ENCODE peak calls at places on chromosomes 5 and 9, in seven cellular contexts. E is neural progenitor cell, W is AG04449, O is tibial nerve, V is IMR-90, N is ovary, T is cardiac fibroblast. B is an unnamed sample.

GRCh38 chr9:130943226-130943625 is 4.2 kb upstream of the FIBCD1 start:
- DNase-seq in E (no peak), W (no peak), O (no peak), V (no peak), N (no peak), T (no peak), B (no peak)

GRCh38 chr5:141565826-141566575 is 52.8 kb downstream of the DIAPH1 start:
- DNase-seq in E (no peak), W (no peak), O (no peak), V (peak; percentile 24), N (no peak), T (no peak), B (no peak)

GRCh38 chr9:110744753-110745522 is 76.3 kb downstream of the MUSK start:
- DNase-seq in E (no peak), W (peak; percentile 92), O (peak; percentile 70), V (peak; percentile 98), N (peak; percentile 51), T (peak; percentile 97), B (peak; percentile 92)

GRCh38 chr5:137190031-137190430 is 309.1 kb downstream of the SPOCK1 start:
- DNase-seq in E (no peak), W (no peak), O (no peak), V (no peak), N (no peak), T (no peak), B (no peak)

GRCh38 chr9:35285731-35286130 is 123.9 kb downstream of the UNC13B start:
- DNase-seq in E (no peak), W (no peak), O (no peak), V (no peak), N (no peak), T (no peak), B (no peak)

GRCh38 chr9:127121628-127122175 is 733 bp downstream of the ANGPTL2 start:
- DNase-seq in E (peak; percentile 41), W (no peak), O (no peak), V (peak; percentile 35), N (peak; percentile 36), T (peak; percentile 46), B (no peak)

GRCh38 chr9:37144762-37145161 is 24.4 kb downstream of the ZCCHC7 start:
- DNase-seq in E (peak; percentile 45), W (no peak), O (no peak), V (peak; percentile 38), N (no peak), T (no peak), B (no peak)

GRCh38 chr5:41827792-41828191 is 42.4 kb downstream of the OXCT1 start:
- DNase-seq in E (no peak), W (no peak), O (no peak), V (no peak), N (no peak), T (no peak), B (no peak)

GRCh38 chr9:109986423-109987055 is 206.5 kb downstream of the PALM2AKAP2 start:
- DNase-seq in E (no peak), W (peak; percentile 90), O (no peak), V (peak; percentile 93), N (no peak), T (peak; percentile 93), B (peak; percentile 49)

GRCh38 chr5:152007556-152007955 is 82.9 kb upstream of the GLRA1 start:
- DNase-seq in E (peak; percentile 25), W (no peak), O (no peak), V (no peak), N (no peak), T (no peak), B (no peak)

GRCh38 chr9:94656190-94656589 is 16.9 kb upstream of the FBP1 start:
- DNase-seq in E (peak; percentile 72), W (no peak), O (no peak), V (no peak), N (no peak), T (no peak), B (no peak)

GRCh38 chr5:173321886-173322285 is 6.3 kb downstream of the STC2 start:
- DNase-seq in E (no peak), W (no peak), O (no peak), V (peak; percentile 40), N (no peak), T (peak; percentile 64), B (no peak)

GRCh38 chr9:2502760-2503159 is 118.8 kb upstream of the VLDLR start:
- DNase-seq in E (no peak), W (no peak), O (no peak), V (peak; percentile 35), N (no peak), T (no peak), B (no peak)

GRCh38 chr9:107587175-107587963 is 97.8 kb upstream of the KLF4 start:
- DNase-seq in E (no peak), W (no peak), O (peak; percentile 22), V (no peak), N (no peak), T (no peak), B (no peak)

GRCh38 chr9:104339692-104340091 is 164.4 kb upstream of the OR13F1 start:
- DNase-seq in E (no peak), W (no peak), O (no peak), V (no peak), N (no peak), T (no peak), B (no peak)

GRCh38 chr5:10467281-10468198 is 25.9 kb downstream of the ROPN1L start:
- DNase-seq in E (peak; percentile 37), W (no peak), O (no peak), V (peak; percentile 79), N (no peak), T (peak; percentile 55), B (no peak)

GRCh38 chr5:63805151-63805550 is 157.1 kb downstream of the HTR1A start:
- DNase-seq in E (no peak), W (no peak), O (no peak), V (no peak), N (no peak), T (no peak), B (no peak)

DNA sequence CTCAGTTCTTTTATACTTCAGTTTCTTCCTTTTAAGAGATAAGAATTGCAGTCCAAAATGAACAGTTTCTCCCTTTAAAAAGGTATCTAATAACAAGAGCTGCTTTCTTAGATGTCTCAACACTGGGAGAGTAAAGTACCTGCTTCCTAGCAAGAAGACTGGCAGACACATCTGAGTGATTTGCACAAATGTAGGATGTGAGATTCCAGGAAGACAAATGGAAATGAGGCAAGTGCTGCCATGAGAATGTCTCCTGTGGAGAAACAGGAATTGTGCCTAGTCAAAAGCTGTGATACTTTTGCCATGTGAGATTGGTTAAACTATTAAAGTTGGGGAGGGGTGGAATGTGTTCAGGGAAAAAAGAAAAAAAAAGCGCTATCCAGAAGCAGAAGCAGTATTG is 159.1 kb downstream of the HTR1A start:
- DNase-seq in E (no peak), W (no peak), O (no peak), V (no peak), N (no peak), T (no peak), B (no peak)
- TF ChIP-seq CTCF in E (no peak), W (no peak), O (no peak), V (no peak), N (no peak), T (no peak), B (no peak)

DNA sequence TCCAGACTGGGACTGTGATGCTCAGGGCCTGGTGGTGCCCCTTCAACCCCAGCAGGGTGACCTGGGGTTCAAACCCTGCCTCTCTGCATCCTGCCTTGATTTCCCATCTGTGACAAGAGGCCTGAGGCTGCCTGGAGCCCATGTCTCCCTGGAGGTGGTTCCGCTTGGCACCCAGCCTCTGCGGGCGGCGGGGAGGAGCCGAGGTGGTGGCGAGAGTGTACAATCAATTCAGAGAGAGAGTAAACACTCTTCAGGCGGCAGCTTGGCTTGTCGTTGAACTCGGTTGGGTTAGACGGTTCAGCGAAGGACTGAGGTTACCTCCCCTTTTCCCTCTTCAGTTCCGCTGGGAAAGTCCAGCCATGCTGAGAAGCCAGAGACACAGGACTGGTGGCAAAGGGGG is 39.3 kb downstream of the NTNG2 start:
- DNase-seq in E (no peak), W (no peak), O (no peak), V (no peak), N (no peak), T (no peak), B (no peak)
- TF ChIP-seq CTCF in E (no peak), W (no peak), O (no peak), V (no peak), N (no peak), T (no peak), B (no peak)

GRCh38 chr9:88968799-88969198 is 22.5 kb upstream of the S1PR3 start:
- DNase-seq in E (no peak), W (no peak), O (no peak), V (no peak), N (no peak), T (no peak), B (no peak)

GRCh38 chr9:88973281-88974045 is 17.8 kb upstream of the S1PR3 start:
- DNase-seq in E (peak; percentile 26), W (no peak), O (no peak), V (no peak), N (no peak), T (no peak), B (no peak)

GRCh38 chr9:88969646-88970373 is 21.5 kb upstream of the S1PR3 start:
- DNase-seq in E (no peak), W (no peak), O (no peak), V (no peak), N (no peak), T (no peak), B (no peak)

GRCh38 chr9:88972401-88972800 is 18.9 kb upstream of the S1PR3 start:
- DNase-seq in E (no peak), W (no peak), O (no peak), V (no peak), N (no peak), T (no peak), B (no peak)

GRCh38 chr9:88971131-88971960 is 19.9 kb upstream of the S1PR3 start:
- DNase-seq in E (peak; percentile 52), W (no peak), O (no peak), V (no peak), N (no peak), T (no peak), B (no peak)
- TF ChIP-seq CTCF in E (peak; percentile 11), W (no peak), O (no peak), V (no peak), N (no peak), T (no peak), B (no peak)

GRCh38 chr5:120869831-120870230 is 405.7 kb downstream of the PRR16 start:
- DNase-seq in E (no peak), W (no peak), O (no peak), V (no peak), N (no peak), T (no peak), B (no peak)

GRCh38 chr5:120872292-120872691 is 408.2 kb downstream of the PRR16 start:
- DNase-seq in E (no peak), W (no peak), O (no peak), V (no peak), N (no peak), T (no peak), B (no peak)

DNA sequence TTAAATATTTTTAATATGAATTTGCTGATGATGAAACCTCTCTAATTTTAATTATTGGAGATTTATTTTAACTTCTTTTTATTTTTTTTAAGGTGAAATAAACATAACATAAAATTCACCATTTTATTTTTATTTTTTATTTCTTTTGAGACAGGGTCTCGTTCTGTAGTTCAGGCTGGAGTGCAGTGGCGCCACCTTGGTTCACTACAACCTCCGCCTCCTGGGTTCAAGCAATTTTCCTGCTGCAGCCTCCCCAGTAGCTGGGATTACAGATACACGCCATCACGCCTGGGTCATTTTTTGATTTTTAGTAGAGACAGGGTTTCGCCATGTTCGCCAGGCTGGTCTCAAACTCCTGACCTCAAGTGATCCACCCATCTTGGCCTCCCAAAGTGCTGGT is 402.9 kb downstream of the PRR16 start:
- DNase-seq in E (no peak), W (no peak), O (no peak), V (no peak), N (no peak), T (no peak), B (no peak)
- TF ChIP-seq CTCF in E (peak; percentile 39), W (no peak), O (no peak), V (no peak), N (no peak), T (no peak), B (no peak)